ENCODE peak calls at places on chromosomes 4 and X, in seven cellular contexts. S, P, X, L, T, M and D are unnamed samples.

GRCh38 chr4:165204462-165204830 is 2.9 kb upstream of the KLHL2 start:
- DNase-seq in M (no peak), P (no peak), T (peak; percentile 64), X (no peak), L (no peak), S (no peak), D (no peak)

GRCh38 chr4:6035786-6036185 is 17.6 kb upstream of the C4orf50 start:
- DNase-seq in M (no peak), S (no peak), X (no peak), L (no peak), T (no peak), P (no peak), D (no peak)

GRCh38 chr4:1249731-1250526 is 999 bp upstream of the CTBP1 start:
- DNase-seq in L (peak; percentile 70), X (no peak), P (peak; percentile 62), S (no peak), T (peak; percentile 67), M (no peak), D (no peak)

GRCh38 chrX:52874661-52875060 is 6.8 kb upstream of the XAGE3 start:
- DNase-seq in P (no peak), M (no peak), X (no peak), S (no peak), L (no peak), T (no peak), D (no peak)

GRCh38 chrX:126655061-126655460 is 102.4 kb upstream of the DCAF12L1 start:
- DNase-seq in X (no peak), T (no peak), S (no peak), M (no peak), L (no peak), P (no peak), D (no peak)

GRCh38 chr4:80204433-80204832 is 7.1 kb downstream of the PRDM8 start:
- DNase-seq in M (no peak), L (no peak), T (no peak), X (no peak), P (no peak), S (no peak), D (no peak)

GRCh38 chr4:40194602-40195161 is 2.1 kb upstream of the RHOH start:
- DNase-seq in T (no peak), S (no peak), X (no peak), M (no peak), L (no peak), P (no peak), D (no peak)

GRCh38 chr4:8840816-8841455 is 30.7 kb downstream of the HMX1 start:
- DNase-seq in X (no peak), M (no peak), P (peak; percentile 35), T (no peak), L (peak; percentile 31), S (no peak), D (no peak)

GRCh38 chrX:101744085-101744484 is 84.4 kb upstream of the ARMCX2 start:
- DNase-seq in M (no peak), S (no peak), P (no peak), T (peak; percentile 0), L (no peak), X (no peak), D (peak; percentile 12)

GRCh38 chr4:166165829-166166420 is 292.9 kb downstream of the TLL1 start:
- DNase-seq in M (no peak), X (peak; percentile 12), L (no peak), T (peak; percentile 66), S (peak; percentile 84), P (no peak), D (no peak)

GRCh38 chr4:41281038-41281634 is 24.4 kb downstream of the UCHL1 start:
- DNase-seq in L (no peak), P (no peak), X (peak; percentile 86), M (no peak), S (peak; percentile 83), T (peak; percentile 59), D (peak; percentile 9)

GRCh38 chr4:116537828-116538227 is 547.5 kb downstream of the TRAM1L1 start:
- DNase-seq in T (no peak), L (no peak), X (no peak), P (no peak), M (no peak), S (no peak), D (no peak)

GRCh38 chr4:24226018-24226417 is 336.2 kb upstream of the PPARGC1A start:
- DNase-seq in L (no peak), X (peak; percentile 13), S (no peak), T (peak; percentile 26), M (no peak), P (no peak), D (no peak)

GRCh38 chr4:89906787-89907521 is 12.3 kb downstream of the MMRN1 start:
- DNase-seq in M (no peak), L (no peak), S (no peak), P (no peak), T (peak; percentile 20), X (no peak), D (no peak)

GRCh38 chr4:184471872-184472539 is 2.3 kb downstream of the IRF2 start:
- DNase-seq in T (no peak), L (no peak), X (no peak), M (no peak), P (no peak), S (no peak), D (no peak)

GRCh38 chrX:20521245-20521644 is 254.5 kb upstream of the RPS6KA3 start:
- DNase-seq in M (no peak), L (no peak), X (no peak), P (no peak), S (no peak), T (peak; percentile 69), D (no peak)

GRCh38 chr4:110003401-110004187 is 90.9 kb downstream of the EGF start:
- DNase-seq in M (no peak), T (no peak), L (no peak), P (no peak), X (no peak), S (no peak), D (no peak)

GRCh38 chr4:76990288-76991080 is 40.9 kb downstream of the SEPTIN11 start:
- DNase-seq in P (no peak), M (no peak), T (peak; percentile 99), S (no peak), L (no peak), X (no peak), D (no peak)

GRCh38 chrX:140764401-140764919 is 54.9 kb downstream of the LINC00632 start:
- DNase-seq in X (no peak), M (peak; percentile 53), S (peak; percentile 57), P (peak; percentile 39), L (peak; percentile 52), T (peak; percentile 67), D (no peak)

GRCh38 chr4:7626551-7626950 is 191.8 kb upstream of the PSAPL1 start:
- DNase-seq in M (no peak), S (no peak), T (no peak), P (no peak), L (no peak), X (no peak), D (no peak)

GRCh38 chr4:7624361-7624760 is 189.6 kb upstream of the PSAPL1 start:
- DNase-seq in X (no peak), P (no peak), L (no peak), S (no peak), M (no peak), T (no peak), D (no peak)

GRCh38 chr4:7627251-7628250 is 192.8 kb upstream of the PSAPL1 start:
- DNase-seq in M (no peak), S (no peak), P (no peak), T (no peak), L (no peak), X (no peak), D (no peak)

GRCh38 chr4:7623468-7623867 is 188.7 kb upstream of the PSAPL1 start:
- DNase-seq in L (no peak), P (no peak), M (no peak), X (no peak), T (no peak), S (no peak), D (no peak)

DNA sequence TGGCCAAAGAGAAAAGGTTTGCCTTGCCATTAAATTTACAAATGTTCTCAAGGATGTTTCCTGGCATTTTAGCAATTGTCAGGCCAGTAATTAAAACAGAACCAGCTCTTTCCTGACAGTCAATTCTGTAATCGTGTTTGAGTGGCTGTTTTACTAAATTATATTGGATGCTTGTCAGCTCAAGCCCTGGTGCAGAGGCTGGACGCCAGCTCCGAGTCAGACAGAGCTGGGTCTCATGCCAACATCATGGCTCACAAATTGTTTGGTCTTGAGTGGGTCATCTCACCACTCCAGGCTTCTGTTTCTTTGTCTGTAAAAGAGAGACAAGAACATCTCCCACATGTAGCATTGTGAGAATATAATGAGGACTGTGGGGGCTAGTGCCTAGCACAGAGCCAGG is 190.3 kb upstream of the PSAPL1 start:
- DNase-seq in T (peak; percentile 76), M (no peak), X (no peak), P (no peak), L (no peak), S (no peak), D (no peak)
- H3K36me3 ChIP-seq in T (no peaks in the 10 kb centered on the region), M (no peaks in the 10 kb centered on the region), X (no peaks in the 10 kb centered on the region), P (no peaks in the 10 kb centered on the region), L (no peaks in the 10 kb centered on the region), S (no peaks in the 10 kb centered on the region), D (no peaks in the 10 kb centered on the region)

GRCh38 chrX:153673398-153674218 is at the start of gene PNCK:
- DNase-seq in S (peak; percentile 48), M (no peak), X (no peak), T (no peak), L (no peak), P (no peak), D (no peak)
- H3K4me3 ChIP-seq in S (no peak within 1 kb of the TSS), M (no peak within 1 kb of the TSS), X (no peak within 1 kb of the TSS), T (no peak within 1 kb of the TSS), L (no peak within 1 kb of the TSS), P (no peak within 1 kb of the TSS), D (no peak within 1 kb of the TSS)

GRCh38 chr4:163191999-163192398 is 25.3 kb upstream of the NAF1 start:
- DNase-seq in T (no peak), S (no peak), M (no peak), X (no peak), P (no peak), L (no peak), D (no peak)
- TF ChIP-seq CTCF in T (peak; percentile 40), S (peak; percentile 2), M (no peak), X (no peak), P (no peak), L (peak; percentile 21), D (peak; percentile 45)

GRCh38 chr4:73139245-73139644 is 69.7 kb upstream of the COX18 start:
- DNase-seq in P (no peak), X (no peak), M (no peak), T (peak; percentile 18), S (no peak), L (no peak), D (no peak)

GRCh38 chr4:73137121-73137520 is 67.6 kb upstream of the COX18 start:
- DNase-seq in M (no peak), X (no peak), P (no peak), T (no peak), L (no peak), S (no peak), D (no peak)

GRCh38 chr4:73139991-73140390 is 70.5 kb upstream of the COX18 start:
- DNase-seq in M (no peak), T (peak; percentile 11), S (no peak), X (no peak), P (no peak), L (no peak), D (no peak)

DNA sequence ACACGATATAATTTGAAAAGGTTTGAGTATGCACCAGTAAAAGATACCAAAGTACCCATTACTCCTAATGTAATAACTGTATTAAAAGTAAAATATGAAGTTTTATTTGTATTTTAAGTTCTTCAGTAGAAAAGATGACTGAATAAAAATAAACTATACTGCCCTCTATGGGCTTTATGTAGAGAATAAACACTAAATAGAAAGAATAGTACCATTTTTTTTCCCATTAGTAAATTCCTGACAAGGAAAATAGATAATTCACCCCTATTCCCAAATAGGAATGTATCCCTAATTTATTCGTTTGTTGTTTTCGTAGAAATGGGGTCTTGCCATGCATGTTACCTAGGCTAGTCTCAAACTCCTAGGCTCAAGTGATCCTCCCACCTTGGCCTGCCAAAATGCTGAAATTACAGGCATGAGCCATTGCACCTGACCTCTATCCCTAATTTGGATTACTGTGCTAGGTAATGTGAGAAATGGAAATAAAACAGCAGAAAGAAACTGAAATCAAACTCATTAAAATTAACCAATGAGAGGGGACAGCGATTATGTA is 73.6 kb upstream of the COX18 start:
- DNase-seq in M (no peak), L (no peak), P (no peak), T (no peak), X (no peak), S (no peak), D (no peak)
- H3K36me3 ChIP-seq in M (peaks cover 100% of the 10 kb centered on the region), L (peaks cover 99% of the 10 kb centered on the region), P (peaks cover 99% of the 10 kb centered on the region), T (peaks cover 10% of the 10 kb centered on the region), X (peaks cover 82% of the 10 kb centered on the region), S (peaks cover 86% of the 10 kb centered on the region), D (peaks cover 77% of the 10 kb centered on the region)